ENCODE peak calls at places on chromosome 22, in nine cellular contexts. One of them, this sample, is unnamed. For H3K36me3 and H3K4me1, the result is how much of the 10 kb centered on the place peaks cover.

GRCh38 chr22:35472488-35472887 is 68.1 kb upstream of the RASD2 start:
- DNase-seq in heart left ventricle: no peak
- DNase-seq in left ventricle myocardium inferior: no peak
- DNase-seq in thyroid gland: no peak
- DNase-seq in GM23338: no peak
- DNase-seq in aorta: no peak
- DNase-seq in upper lobe of right lung: no peak
- DNase-seq in neural progenitor cell: no peak
- DNase-seq in heart right ventricle: no peak
- DNase-seq in this sample: no peak

GRCh38 chr22:45672564-45673481 is 1.2 kb downstream of the ATXN10 start:
- DNase-seq in heart right ventricle: no peak
- DNase-seq in left ventricle myocardium inferior: no peak
- DNase-seq in neural progenitor cell: no peak
- DNase-seq in GM23338: no peak
- DNase-seq in upper lobe of right lung: no peak
- DNase-seq in thyroid gland: peak
- DNase-seq in aorta: no peak
- DNase-seq in heart left ventricle: no peak
- DNase-seq in this sample: no peak

GRCh38 chr22:50507421-50507990 is at the start of gene LMF2:
- DNase-seq in heart left ventricle: peak
- DNase-seq in neural progenitor cell: no peak
- DNase-seq in GM23338: peak
- DNase-seq in left ventricle myocardium inferior: peak
- DNase-seq in thyroid gland: peak
- DNase-seq in aorta: peak
- DNase-seq in heart right ventricle: peak
- DNase-seq in upper lobe of right lung: peak
- DNase-seq in this sample: peak

GRCh38 chr22:48755332-48755949 is 1072.2 kb downstream of the BRD1 start:
- DNase-seq in GM23338: no peak
- DNase-seq in thyroid gland: no peak
- DNase-seq in left ventricle myocardium inferior: no peak
- DNase-seq in upper lobe of right lung: no peak
- DNase-seq in heart left ventricle: no peak
- DNase-seq in neural progenitor cell: no peak
- DNase-seq in heart right ventricle: no peak
- DNase-seq in aorta: peak
- DNase-seq in this sample: no peak

GRCh38 chr22:43783777-43784176 is 28.3 kb downstream of the EFCAB6 start:
- DNase-seq in thyroid gland: no peak
- DNase-seq in GM23338: peak
- DNase-seq in upper lobe of right lung: no peak
- DNase-seq in heart right ventricle: no peak
- DNase-seq in neural progenitor cell: no peak
- DNase-seq in left ventricle myocardium inferior: no peak
- DNase-seq in heart left ventricle: no peak
- DNase-seq in aorta: no peak
- DNase-seq in this sample: no peak

GRCh38 chr22:37568448-37569008 is 8.2 kb downstream of the CDC42EP1 start:
- DNase-seq in GM23338: no peak
- DNase-seq in upper lobe of right lung: no peak
- DNase-seq in neural progenitor cell: no peak
- DNase-seq in heart right ventricle: no peak
- DNase-seq in left ventricle myocardium inferior: no peak
- DNase-seq in aorta: no peak
- DNase-seq in thyroid gland: no peak
- DNase-seq in heart left ventricle: no peak
- DNase-seq in this sample: peak

GRCh38 chr22:36319595-36320497 is 66.9 kb downstream of the APOL1 start:
- DNase-seq in upper lobe of right lung: no peak
- DNase-seq in aorta: no peak
- DNase-seq in left ventricle myocardium inferior: no peak
- DNase-seq in heart left ventricle: peak
- DNase-seq in thyroid gland: no peak
- DNase-seq in neural progenitor cell: no peak
- DNase-seq in heart right ventricle: no peak
- DNase-seq in GM23338: no peak
- DNase-seq in this sample: no peak

GRCh38 chr22:31272522-31273446 is 19.5 kb downstream of the PIK3IP1 start:
- DNase-seq in heart right ventricle: peak
- DNase-seq in left ventricle myocardium inferior: no peak
- DNase-seq in neural progenitor cell: peak
- DNase-seq in upper lobe of right lung: no peak
- DNase-seq in GM23338: peak
- DNase-seq in heart left ventricle: peak
- DNase-seq in thyroid gland: peak
- DNase-seq in aorta: peak
- DNase-seq in this sample: peak

GRCh38 chr22:38840129-38840528 is 3.7 kb downstream of the NPTXR start:
- DNase-seq in heart left ventricle: no peak
- DNase-seq in thyroid gland: no peak
- DNase-seq in neural progenitor cell: no peak
- DNase-seq in left ventricle myocardium inferior: no peak
- DNase-seq in upper lobe of right lung: no peak
- DNase-seq in GM23338: peak
- DNase-seq in aorta: no peak
- DNase-seq in heart right ventricle: no peak
- DNase-seq in this sample: no peak

GRCh38 chr22:28402066-28402465 is 277.6 kb downstream of the TTC28 start:
- DNase-seq in upper lobe of right lung: no peak
- DNase-seq in heart right ventricle: no peak
- DNase-seq in thyroid gland: no peak
- DNase-seq in neural progenitor cell: no peak
- DNase-seq in GM23338: no peak
- DNase-seq in heart left ventricle: no peak
- DNase-seq in aorta: no peak
- DNase-seq in left ventricle myocardium inferior: no peak
- DNase-seq in this sample: no peak

GRCh38 chr22:49323751-49324415 is 503.8 kb downstream of the BRD1 start:
- DNase-seq in aorta: peak
- DNase-seq in heart right ventricle: no peak
- DNase-seq in heart left ventricle: no peak
- DNase-seq in thyroid gland: no peak
- DNase-seq in left ventricle myocardium inferior: no peak
- DNase-seq in GM23338: no peak
- DNase-seq in neural progenitor cell: no peak
- DNase-seq in upper lobe of right lung: peak
- DNase-seq in this sample: no peak

GRCh38 chr22:32606181-32606580 is 131.6 kb downstream of the FBXO7 start:
- DNase-seq in heart left ventricle: no peak
- DNase-seq in aorta: no peak
- DNase-seq in thyroid gland: no peak
- DNase-seq in neural progenitor cell: no peak
- DNase-seq in left ventricle myocardium inferior: no peak
- DNase-seq in heart right ventricle: no peak
- DNase-seq in upper lobe of right lung: no peak
- DNase-seq in GM23338: no peak
- DNase-seq in this sample: no peak

GRCh38 chr22:49727881-49728563 is 99.7 kb downstream of the BRD1 start:
- DNase-seq in neural progenitor cell: no peak
- DNase-seq in GM23338: no peak
- DNase-seq in left ventricle myocardium inferior: no peak
- DNase-seq in heart right ventricle: no peak
- DNase-seq in heart left ventricle: no peak
- DNase-seq in upper lobe of right lung: peak
- DNase-seq in aorta: no peak
- DNase-seq in thyroid gland: no peak
- DNase-seq in this sample: no peak

GRCh38 chr22:37588540-37589215 is 8.8 kb upstream of the LGALS2 start:
- DNase-seq in GM23338: no peak
- DNase-seq in upper lobe of right lung: no peak
- DNase-seq in aorta: no peak
- DNase-seq in left ventricle myocardium inferior: no peak
- DNase-seq in thyroid gland: peak
- DNase-seq in heart left ventricle: no peak
- DNase-seq in heart right ventricle: no peak
- DNase-seq in neural progenitor cell: no peak
- DNase-seq in this sample: no peak

GRCh38 chr22:34004058-34004457 is 83.8 kb upstream of the LARGE1 start:
- DNase-seq in aorta: no peak
- DNase-seq in GM23338: no peak
- DNase-seq in heart right ventricle: no peak
- DNase-seq in left ventricle myocardium inferior: no peak
- DNase-seq in neural progenitor cell: no peak
- DNase-seq in heart left ventricle: no peak
- DNase-seq in thyroid gland: no peak
- DNase-seq in upper lobe of right lung: no peak
- DNase-seq in this sample: no peak

GRCh38 chr22:33996824-33997223 is 76.5 kb upstream of the LARGE1 start:
- DNase-seq in thyroid gland: no peak
- DNase-seq in heart right ventricle: no peak
- DNase-seq in neural progenitor cell: no peak
- DNase-seq in upper lobe of right lung: no peak
- DNase-seq in left ventricle myocardium inferior: no peak
- DNase-seq in aorta: no peak
- DNase-seq in GM23338: no peak
- DNase-seq in heart left ventricle: no peak
- DNase-seq in this sample: no peak

GRCh38 chr22:34000879-34001526 is 80.7 kb upstream of the LARGE1 start:
- DNase-seq in GM23338: no peak
- DNase-seq in upper lobe of right lung: no peak
- DNase-seq in neural progenitor cell: no peak
- DNase-seq in aorta: no peak
- DNase-seq in heart right ventricle: no peak
- DNase-seq in heart left ventricle: no peak
- DNase-seq in thyroid gland: no peak
- DNase-seq in left ventricle myocardium inferior: no peak
- DNase-seq in this sample: no peak

DNA sequence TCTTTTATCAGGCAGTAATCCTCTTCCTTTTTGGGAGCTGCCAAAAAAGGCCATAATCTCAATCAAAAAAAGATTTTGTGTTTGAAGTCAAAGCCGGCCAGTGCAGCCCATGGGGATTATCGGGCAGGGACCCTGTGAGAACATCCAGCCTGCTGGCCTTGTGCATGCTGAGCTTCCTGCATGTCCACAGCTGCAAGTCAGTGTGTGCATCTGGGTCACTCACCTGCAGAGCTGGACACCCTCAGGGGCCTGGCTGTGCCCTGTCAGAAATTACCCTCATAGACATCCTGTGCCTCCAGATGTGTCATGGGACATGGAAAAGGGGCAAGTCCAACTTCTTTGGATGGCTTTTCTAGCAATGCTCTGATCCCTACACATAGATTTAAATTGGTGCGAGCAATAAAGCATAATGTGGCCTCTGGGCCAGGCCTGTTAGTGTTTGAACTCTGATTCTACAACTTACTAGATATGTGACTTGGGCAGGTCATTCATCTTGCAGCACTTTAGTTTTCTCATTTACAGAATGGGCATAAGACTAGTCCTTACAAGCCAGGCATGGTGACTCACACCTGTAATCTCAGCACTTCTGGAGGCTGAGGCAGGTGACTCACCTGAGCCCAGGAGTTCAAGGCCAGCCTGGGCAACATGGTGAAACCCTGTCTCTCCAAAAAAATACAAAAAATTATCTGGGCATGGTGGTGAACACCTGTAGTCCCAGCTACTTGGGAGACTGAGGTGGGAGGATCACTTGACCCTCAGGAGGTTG is 81.6 kb upstream of the LARGE1 start:
- DNase-seq in thyroid gland: no peak
- DNase-seq in GM23338: no peak
- DNase-seq in left ventricle myocardium inferior: no peak
- DNase-seq in neural progenitor cell: no peak
- DNase-seq in heart left ventricle: no peak
- DNase-seq in aorta: no peak
- DNase-seq in upper lobe of right lung: no peak
- DNase-seq in heart right ventricle: no peak
- DNase-seq in this sample: no peak
- H3K36me3 ChIP-seq in thyroid gland: under half
- H3K36me3 ChIP-seq in GM23338: under half
- H3K36me3 ChIP-seq in left ventricle myocardium inferior: under half
- H3K36me3 ChIP-seq in neural progenitor cell: under half
- H3K36me3 ChIP-seq in heart left ventricle: under half
- H3K36me3 ChIP-seq in aorta: under half
- H3K36me3 ChIP-seq in upper lobe of right lung: under half
- H3K36me3 ChIP-seq in heart right ventricle: under half
- H3K36me3 ChIP-seq in this sample: under half

GRCh38 chr22:24144056-24144455 is 37.2 kb upstream of the SUSD2 start:
- DNase-seq in upper lobe of right lung: no peak
- DNase-seq in thyroid gland: no peak
- DNase-seq in GM23338: no peak
- DNase-seq in aorta: no peak
- DNase-seq in left ventricle myocardium inferior: no peak
- DNase-seq in heart right ventricle: no peak
- DNase-seq in heart left ventricle: no peak
- DNase-seq in neural progenitor cell: no peak
- DNase-seq in this sample: no peak
- H3K4me1 ChIP-seq in upper lobe of right lung: half or more
- H3K4me1 ChIP-seq in thyroid gland: half or more
- H3K4me1 ChIP-seq in GM23338: under half
- H3K4me1 ChIP-seq in aorta: under half
- H3K4me1 ChIP-seq in left ventricle myocardium inferior: half or more
- H3K4me1 ChIP-seq in heart right ventricle: half or more
- H3K4me1 ChIP-seq in heart left ventricle: half or more
- H3K4me1 ChIP-seq in neural progenitor cell: under half
- H3K4me1 ChIP-seq in this sample: under half

DNA sequence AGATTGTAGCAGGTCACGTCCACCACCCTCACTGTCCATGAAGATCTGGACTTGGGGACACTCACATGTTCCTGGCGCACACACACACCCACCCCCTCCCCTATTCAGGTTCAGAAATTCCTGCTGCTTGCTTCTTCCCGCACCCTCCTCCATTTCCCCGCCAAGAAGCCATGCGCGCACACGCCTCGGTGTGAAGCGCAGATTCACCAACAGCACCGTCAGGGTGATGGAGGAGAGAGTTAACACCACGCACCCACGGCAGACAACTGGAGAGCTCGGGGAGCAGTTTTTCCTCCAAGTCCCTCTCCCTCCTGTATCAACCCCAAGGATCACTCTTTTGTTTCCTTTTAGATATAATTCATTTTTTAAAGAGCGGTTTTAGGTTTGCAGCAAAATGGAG is 113.4 kb downstream of the BCR start:
- DNase-seq in heart right ventricle: no peak
- DNase-seq in left ventricle myocardium inferior: no peak
- DNase-seq in upper lobe of right lung: no peak
- DNase-seq in thyroid gland: no peak
- DNase-seq in heart left ventricle: no peak
- DNase-seq in aorta: no peak
- DNase-seq in GM23338: no peak
- DNase-seq in neural progenitor cell: no peak
- DNase-seq in this sample: no peak
- H3K36me3 ChIP-seq in heart right ventricle: half or more
- H3K36me3 ChIP-seq in left ventricle myocardium inferior: half or more
- H3K36me3 ChIP-seq in upper lobe of right lung: half or more
- H3K36me3 ChIP-seq in thyroid gland: half or more
- H3K36me3 ChIP-seq in heart left ventricle: half or more
- H3K36me3 ChIP-seq in aorta: under half
- H3K36me3 ChIP-seq in GM23338: under half
- H3K36me3 ChIP-seq in neural progenitor cell: under half
- H3K36me3 ChIP-seq in this sample: under half

DNA sequence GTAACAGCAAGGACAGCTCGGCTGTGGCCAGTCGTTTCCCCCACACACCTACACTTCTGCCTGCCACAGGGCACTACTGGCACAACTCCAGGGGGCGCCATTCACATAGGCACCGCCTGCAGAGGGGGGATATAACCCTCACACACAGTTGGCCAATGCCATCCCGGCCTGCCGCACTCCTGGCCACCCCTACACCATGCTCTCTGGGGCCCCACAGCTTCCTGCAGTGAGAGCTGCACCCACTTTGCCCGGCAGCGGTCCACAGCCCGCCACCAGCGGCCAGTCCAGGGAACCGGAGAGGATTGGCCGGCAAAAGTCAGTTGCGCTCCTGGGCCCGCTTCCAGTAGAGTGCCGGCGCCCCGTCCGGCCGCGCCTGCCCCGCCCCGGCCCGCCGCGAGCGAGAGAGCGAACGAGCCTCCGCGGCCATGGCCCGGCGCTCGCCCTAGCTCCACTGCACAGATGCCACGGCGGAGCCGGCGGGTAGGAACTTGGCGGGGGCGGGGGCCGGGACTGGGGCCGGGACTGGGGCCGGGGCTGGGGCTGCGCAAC is 25.6 kb upstream of the SUSD2 start:
- DNase-seq in aorta: peak
- DNase-seq in neural progenitor cell: peak
- DNase-seq in upper lobe of right lung: peak
- DNase-seq in heart left ventricle: peak
- DNase-seq in GM23338: peak
- DNase-seq in heart right ventricle: peak
- DNase-seq in thyroid gland: peak
- DNase-seq in left ventricle myocardium inferior: peak
- DNase-seq in this sample: peak
- H3K4me1 ChIP-seq in aorta: under half
- H3K4me1 ChIP-seq in neural progenitor cell: under half
- H3K4me1 ChIP-seq in upper lobe of right lung: half or more
- H3K4me1 ChIP-seq in heart left ventricle: under half
- H3K4me1 ChIP-seq in GM23338: under half
- H3K4me1 ChIP-seq in heart right ventricle: under half
- H3K4me1 ChIP-seq in thyroid gland: half or more
- H3K4me1 ChIP-seq in left ventricle myocardium inferior: half or more
- H3K4me1 ChIP-seq in this sample: under half

This sample was measured in pancreas.